ENCODE peak calls at places on chromosomes 3 and 15, in eight cellular contexts. L, U, B, E, D, M, J and F are unnamed samples.
A peak's percentile ranks its signal among the peaks of the same experiment; 100 is the strongest.

GRCh38 chr15:33907326-33907725 is 61.0 kb upstream of the CHRM5 start:
- DNase-seq in L (no peak), U (no peak), B (no peak), E (no peak), D (no peak), M (peak; percentile 23), J (peak; percentile 22), F (no peak)

GRCh38 chr3:178308696-178309278 is 227.4 kb upstream of the KCNMB2 start:
- DNase-seq in L (no peak), U (no peak), B (no peak), E (no peak), D (no peak), M (no peak), J (peak; percentile 54), F (no peak)

GRCh38 chr3:157239082-157239704 is 79.2 kb upstream of the CCNL1 start:
- DNase-seq in L (peak; percentile 39), U (peak; percentile 64), B (peak; percentile 63), E (peak; percentile 71), D (peak; percentile 38), M (peak; percentile 66), J (peak; percentile 73), F (no peak)

GRCh38 chr3:188972313-188972712 is 199.5 kb upstream of the TPRG1 start:
- DNase-seq in L (no peak), U (no peak), B (no peak), E (no peak), D (no peak), M (no peak), J (no peak), F (no peak)

GRCh38 chr3:113747719-113748046 is 848 bp downstream of the ATP6V1A start:
- DNase-seq in L (no peak), U (peak; percentile 18), B (no peak), E (no peak), D (no peak), M (peak; percentile 12), J (no peak), F (no peak)

GRCh38 chr3:36175113-36175812 is 205.0 kb upstream of the STAC start:
- DNase-seq in L (no peak), U (no peak), B (no peak), E (no peak), D (no peak), M (no peak), J (no peak), F (no peak)

GRCh38 chr3:28376424-28376823 is 27.8 kb upstream of the AZI2 start:
- DNase-seq in L (no peak), U (no peak), B (no peak), E (peak; percentile 15), D (no peak), M (peak; percentile 96), J (peak; percentile 94), F (peak; percentile 79)

GRCh38 chr3:151398895-151399294 is 14.3 kb upstream of the P2RY12 start:
- DNase-seq in L (no peak), U (peak; percentile 24), B (no peak), E (no peak), D (no peak), M (no peak), J (no peak), F (no peak)

GRCh38 chr3:94305835-94306685 is 243.2 kb downstream of the NSUN3 start:
- DNase-seq in L (no peak), U (no peak), B (no peak), E (no peak), D (no peak), M (no peak), J (no peak), F (no peak)

GRCh38 chr15:82231233-82231632 is 31.3 kb downstream of the EFL1 start:
- DNase-seq in L (no peak), U (no peak), B (no peak), E (no peak), D (no peak), M (no peak), J (no peak), F (no peak)

GRCh38 chr3:115321396-115321795 is 174.3 kb upstream of the ZBTB20 start:
- DNase-seq in L (no peak), U (no peak), B (no peak), E (peak; percentile 19), D (no peak), M (peak; percentile 54), J (peak; percentile 46), F (peak; percentile 58)

GRCh38 chr3:56053727-56054126 is 414.5 kb downstream of the ERC2 start:
- DNase-seq in L (no peak), U (no peak), B (no peak), E (no peak), D (no peak), M (no peak), J (no peak), F (no peak)

GRCh38 chr15:65197337-65197645 is 12.1 kb upstream of the CLPX start:
- DNase-seq in L (no peak), U (no peak), B (no peak), E (no peak), D (no peak), M (no peak), J (no peak), F (no peak)

GRCh38 chr3:52480768-52481715 is 14.1 kb upstream of the STAB1 start:
- DNase-seq in L (peak; percentile 74), U (no peak), B (no peak), E (no peak), D (peak; percentile 20), M (no peak), J (no peak), F (no peak)

GRCh38 chr15:45784656-45785055 is 149.8 kb downstream of the SQOR start:
- DNase-seq in L (no peak), U (no peak), B (no peak), E (no peak), D (no peak), M (no peak), J (no peak), F (no peak)

GRCh38 chr3:142224482-142225072 is 808 bp downstream of the GK5 start:
- DNase-seq in L (no peak), U (no peak), B (no peak), E (no peak), D (no peak), M (peak; percentile 37), J (no peak), F (no peak)

GRCh38 chr3:123449986-123450474 is 1.1 kb upstream of the ADCY5 start:
- DNase-seq in L (peak; percentile 73), U (no peak), B (no peak), E (no peak), D (peak; percentile 48), M (no peak), J (no peak), F (no peak)

GRCh38 chr3:5568451-5568850 is 380.9 kb downstream of the EDEM1 start:
- DNase-seq in L (no peak), U (peak; percentile 30), B (no peak), E (no peak), D (no peak), M (no peak), J (no peak), F (no peak)

GRCh38 chr3:16290007-16290826 is 25.2 kb downstream of the OXNAD1 start:
- DNase-seq in L (no peak), U (peak; percentile 62), B (peak; percentile 38), E (peak; percentile 51), D (no peak), M (peak; percentile 77), J (peak; percentile 76), F (peak; percentile 22)

GRCh38 chr3:51706788-51707731 is at the start of gene GRM2:
- DNase-seq in L (peak; percentile 88), U (no peak), B (no peak), E (peak; percentile 77), D (peak; percentile 79), M (peak; percentile 90), J (peak; percentile 90), F (peak; percentile 61)

GRCh38 chr3:111998661-111999641 is at the start of gene TAGLN3:
- DNase-seq in L (peak; percentile 41), U (peak; percentile 10), B (no peak), E (no peak), D (peak; percentile 12), M (no peak), J (peak; percentile 26), F (no peak)
- H3K4me3 ChIP-seq in L (peak within 1 kb of the TSS; percentile 30), U (peak within 1 kb of the TSS; percentile 25), B (peak within 1 kb of the TSS; percentile 40), E (peak within 1 kb of the TSS; percentile 59), D (peak within 1 kb of the TSS; percentile 49), M (peak within 1 kb of the TSS; percentile 44), J (peak within 1 kb of the TSS; percentile 39), F (peak within 1 kb of the TSS; percentile 49)

GRCh38 chr3:37863949-37864822 is 2.5 kb downstream of the CTDSPL start:
- DNase-seq in L (no peak), U (no peak), B (no peak), E (no peak), D (no peak), M (no peak), J (no peak), F (no peak)

GRCh38 chr3:37862712-37863551 is 1.3 kb downstream of the CTDSPL start:
- DNase-seq in L (no peak), U (no peak), B (no peak), E (peak; percentile 49), D (no peak), M (peak; percentile 53), J (peak; percentile 56), F (no peak)

GRCh38 chr3:37861540-37862051 is at the start of gene CTDSPL:
- DNase-seq in L (peak; percentile 72), U (no peak), B (no peak), E (no peak), D (peak; percentile 63), M (peak; percentile 50), J (peak; percentile 71), F (no peak)

GRCh38 chr3:37863552-37863865 is 1.8 kb downstream of the CTDSPL start:
- DNase-seq in L (no peak), U (no peak), B (no peak), E (no peak), D (no peak), M (no peak), J (no peak), F (no peak)

DNA sequence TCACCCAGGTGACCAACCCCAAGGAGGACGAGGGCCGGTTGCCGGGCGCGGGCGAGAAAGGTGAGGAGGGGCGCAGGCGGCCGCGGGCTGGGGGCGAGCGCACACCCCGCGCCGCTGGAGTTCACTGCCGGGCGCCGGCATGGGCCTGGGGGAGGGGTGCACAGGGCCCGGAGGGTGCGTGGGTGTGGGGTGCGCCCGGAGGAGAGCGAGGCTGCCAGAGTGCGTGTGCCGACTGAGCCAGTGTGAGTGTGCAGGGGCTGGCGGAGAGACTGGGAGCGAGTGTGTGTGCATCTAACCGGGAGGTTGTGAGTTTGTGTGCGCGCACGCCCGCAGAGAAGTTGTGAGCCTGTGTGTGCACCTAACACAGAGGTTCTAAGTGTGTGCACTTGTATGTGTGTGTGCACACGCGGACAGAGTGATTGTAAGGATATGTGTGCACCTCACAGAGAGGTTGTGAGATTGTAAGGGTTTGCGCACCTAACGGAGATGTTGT is 585 bp downstream of the CTDSPL start:
- DNase-seq in L (peak; percentile 78), U (no peak), B (no peak), E (peak; percentile 22), D (peak; percentile 63), M (peak; percentile 34), J (peak; percentile 44), F (no peak)
- H3K4me3 ChIP-seq in L (peak overlapping the region; percentile 76), U (peak overlapping the region; percentile 40), B (no peak overlapping the region), E (peak overlapping the region; percentile 73), D (peak overlapping the region; percentile 79), M (peak overlapping the region; percentile 69), J (peak overlapping the region; percentile 75), F (peak overlapping the region; percentile 76)

GRCh38 chr3:112353365-112353764 is 20.4 kb downstream of the CD200 start:
- DNase-seq in L (no peak), U (no peak), B (no peak), E (no peak), D (no peak), M (no peak), J (no peak), F (no peak)
- H3K4me3 ChIP-seq in L (no peak overlapping the region), U (no peak overlapping the region), B (no peak overlapping the region), E (no peak overlapping the region), D (no peak overlapping the region), M (no peak overlapping the region), J (no peak overlapping the region), F (no peak overlapping the region)

GRCh38 chr15:83747050-83747717 is 93.3 kb downstream of the ADAMTSL3 start:
- DNase-seq in L (peak; percentile 36), U (no peak), B (no peak), E (peak; percentile 40), D (no peak), M (peak; percentile 66), J (peak; percentile 77), F (peak; percentile 35)
- H3K4me3 ChIP-seq in L (peak overlapping the region; percentile 15), U (no peak overlapping the region), B (no peak overlapping the region), E (no peak overlapping the region), D (peak overlapping the region; percentile 24), M (peak overlapping the region; percentile 34), J (no peak overlapping the region), F (peak overlapping the region; percentile 1)